ENCODE peak calls at places on chromosome 4, in seven cellular contexts. One of them, this sample, is unnamed.

GRCh38 chr4:163251204-163251603 is 81.2 kb downstream of the NPY1R start:
- DNase-seq in HepG2: peak; percentile 4
- DNase-seq in spleen: no peak
- DNase-seq in HCT116: peak; percentile 13
- DNase-seq in K562: no peak
- DNase-seq in transverse colon: no peak
- DNase-seq in breast epithelium: no peak
- DNase-seq in this sample: no peak

GRCh38 chr4:24488399-24489164 is 95.8 kb downstream of the DHX15 start:
- DNase-seq in spleen: peak; percentile 83
- DNase-seq in K562: peak; percentile 86
- DNase-seq in HepG2: peak; percentile 44
- DNase-seq in transverse colon: peak; percentile 79
- DNase-seq in HCT116: peak; percentile 41
- DNase-seq in breast epithelium: peak; percentile 35
- DNase-seq in this sample: no peak

GRCh38 chr4:102439835-102440234 is 61.3 kb upstream of the NFKB1 start:
- DNase-seq in K562: no peak
- DNase-seq in breast epithelium: no peak
- DNase-seq in transverse colon: no peak
- DNase-seq in HepG2: peak; percentile 61
- DNase-seq in HCT116: no peak
- DNase-seq in spleen: no peak
- DNase-seq in this sample: no peak

GRCh38 chr4:41360214-41360910 is 103.6 kb downstream of the UCHL1 start:
- DNase-seq in HepG2: no peak
- DNase-seq in breast epithelium: peak; percentile 30
- DNase-seq in transverse colon: peak; percentile 64
- DNase-seq in K562: peak; percentile 20
- DNase-seq in spleen: peak; percentile 82
- DNase-seq in HCT116: no peak
- DNase-seq in this sample: no peak

GRCh38 chr4:19936471-19936870 is 315.2 kb upstream of the SLIT2 start:
- DNase-seq in spleen: no peak
- DNase-seq in HCT116: no peak
- DNase-seq in breast epithelium: no peak
- DNase-seq in K562: no peak
- DNase-seq in HepG2: no peak
- DNase-seq in transverse colon: no peak
- DNase-seq in this sample: no peak

GRCh38 chr4:105113800-105114199 is 32.9 kb upstream of the TET2 start:
- DNase-seq in K562: no peak
- DNase-seq in HepG2: no peak
- DNase-seq in spleen: no peak
- DNase-seq in HCT116: no peak
- DNase-seq in breast epithelium: no peak
- DNase-seq in transverse colon: no peak
- DNase-seq in this sample: no peak

GRCh38 chr4:122577808-122578781 is 42.8 kb downstream of the IL21 start:
- DNase-seq in HepG2: peak; percentile 41
- DNase-seq in transverse colon: peak; percentile 43
- DNase-seq in spleen: no peak
- DNase-seq in HCT116: peak; percentile 48
- DNase-seq in breast epithelium: no peak
- DNase-seq in K562: peak; percentile 66
- DNase-seq in this sample: no peak

GRCh38 chr4:183858011-183858615 is 47.0 kb upstream of the STOX2 start:
- DNase-seq in K562: no peak
- DNase-seq in transverse colon: no peak
- DNase-seq in breast epithelium: no peak
- DNase-seq in HepG2: no peak
- DNase-seq in HCT116: no peak
- DNase-seq in spleen: no peak
- DNase-seq in this sample: no peak

GRCh38 chr4:186948361-186949291 is 225.0 kb upstream of the FAT1 start:
- DNase-seq in breast epithelium: no peak
- DNase-seq in HepG2: no peak
- DNase-seq in spleen: no peak
- DNase-seq in transverse colon: no peak
- DNase-seq in K562: no peak
- DNase-seq in HCT116: no peak
- DNase-seq in this sample: no peak

GRCh38 chr4:162791321-162791720 is 375.4 kb downstream of the NAF1 start:
- DNase-seq in breast epithelium: no peak
- DNase-seq in HepG2: no peak
- DNase-seq in HCT116: no peak
- DNase-seq in K562: no peak
- DNase-seq in spleen: no peak
- DNase-seq in transverse colon: no peak
- DNase-seq in this sample: no peak

GRCh38 chr4:14888790-14889189 is 113.5 kb upstream of the CPEB2 start:
- DNase-seq in transverse colon: no peak
- DNase-seq in breast epithelium: no peak
- DNase-seq in HepG2: no peak
- DNase-seq in K562: no peak
- DNase-seq in HCT116: no peak
- DNase-seq in spleen: no peak
- DNase-seq in this sample: no peak

GRCh38 chr4:88609387-88609786 is 17.1 kb downstream of the HERC3 start:
- DNase-seq in HepG2: no peak
- DNase-seq in transverse colon: no peak
- DNase-seq in breast epithelium: no peak
- DNase-seq in K562: no peak
- DNase-seq in spleen: no peak
- DNase-seq in HCT116: no peak
- DNase-seq in this sample: no peak

GRCh38 chr4:98557497-98557896 is 100.9 kb downstream of the TSPAN5 start:
- DNase-seq in breast epithelium: no peak
- DNase-seq in transverse colon: no peak
- DNase-seq in spleen: no peak
- DNase-seq in K562: no peak
- DNase-seq in HCT116: peak; percentile 4
- DNase-seq in HepG2: no peak
- DNase-seq in this sample: no peak

GRCh38 chr4:108683479-108683878 is 33.1 kb downstream of the OSTC start:
- DNase-seq in HepG2: peak; percentile 15
- DNase-seq in breast epithelium: no peak
- DNase-seq in K562: no peak
- DNase-seq in spleen: no peak
- DNase-seq in HCT116: peak; percentile 15
- DNase-seq in transverse colon: no peak
- DNase-seq in this sample: no peak

GRCh38 chr4:173418636-173419035 is 19.7 kb upstream of the SCRG1 start:
- DNase-seq in spleen: peak; percentile 69
- DNase-seq in transverse colon: no peak
- DNase-seq in HCT116: no peak
- DNase-seq in breast epithelium: no peak
- DNase-seq in K562: no peak
- DNase-seq in HepG2: no peak
- DNase-seq in this sample: no peak

GRCh38 chr4:182929296-182929695 is 12.1 kb upstream of the DCTD start:
- DNase-seq in HepG2: peak; percentile 39
- DNase-seq in spleen: no peak
- DNase-seq in K562: no peak
- DNase-seq in HCT116: no peak
- DNase-seq in transverse colon: no peak
- DNase-seq in breast epithelium: no peak
- DNase-seq in this sample: no peak

GRCh38 chr4:167232805-167233522 is 1.3 kb downstream of the SPOCK3 start:
- DNase-seq in HCT116: no peak
- DNase-seq in transverse colon: no peak
- DNase-seq in K562: no peak
- DNase-seq in HepG2: no peak
- DNase-seq in breast epithelium: no peak
- DNase-seq in spleen: no peak
- DNase-seq in this sample: no peak

GRCh38 chr4:167233523-167234387 is 539 bp downstream of the SPOCK3 start:
- DNase-seq in breast epithelium: no peak
- DNase-seq in HCT116: no peak
- DNase-seq in spleen: no peak
- DNase-seq in transverse colon: no peak
- DNase-seq in HepG2: no peak
- DNase-seq in K562: no peak
- DNase-seq in this sample: no peak

GRCh38 chr4:167234388-167234881 is at the start of gene SPOCK3:
- DNase-seq in breast epithelium: peak; percentile 19
- DNase-seq in transverse colon: no peak
- DNase-seq in spleen: peak; percentile 75
- DNase-seq in HCT116: peak; percentile 18
- DNase-seq in HepG2: no peak
- DNase-seq in K562: no peak
- DNase-seq in this sample: no peak

DNA sequence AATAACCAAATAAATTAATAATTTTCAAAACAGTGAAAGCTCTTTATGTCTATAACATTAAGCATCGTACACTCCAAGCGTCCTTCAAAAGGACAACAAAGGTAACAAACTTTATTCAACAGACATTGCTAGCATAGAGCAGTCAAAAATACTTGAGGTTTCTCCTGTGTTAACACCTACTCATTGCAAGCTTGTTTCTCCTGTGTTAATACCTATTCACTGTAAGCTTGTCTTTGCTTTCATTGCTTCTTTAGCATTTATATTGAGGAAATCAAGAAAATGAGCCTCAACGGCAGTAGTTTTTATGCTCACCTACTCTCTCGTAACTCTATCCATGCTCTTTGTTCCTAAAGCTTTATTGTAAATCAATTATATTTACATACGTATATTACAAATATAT is 3.5 kb downstream of the SPOCK3 start:
- DNase-seq in spleen: no peak
- DNase-seq in K562: no peak
- DNase-seq in HCT116: no peak
- DNase-seq in breast epithelium: no peak
- DNase-seq in HepG2: no peak
- DNase-seq in transverse colon: no peak
- DNase-seq in this sample: no peak
- TF ChIP-seq POLR2A in spleen: no peak
- TF ChIP-seq POLR2A in K562: no peak
- TF ChIP-seq POLR2A in HCT116: no peak
- TF ChIP-seq POLR2A in breast epithelium: no peak
- TF ChIP-seq POLR2A in HepG2: no peak
- TF ChIP-seq POLR2A in transverse colon: no peak
- TF ChIP-seq POLR2A in this sample: no peak

GRCh38 chr4:185695743-185696142 is 116.3 kb downstream of the SORBS2 start:
- DNase-seq in HepG2: no peak
- DNase-seq in breast epithelium: no peak
- DNase-seq in transverse colon: no peak
- DNase-seq in HCT116: no peak
- DNase-seq in K562: no peak
- DNase-seq in spleen: no peak
- DNase-seq in this sample: no peak
- TF ChIP-seq POLR2AphosphoS5 in HepG2: no peak
- TF ChIP-seq POLR2AphosphoS5 in breast epithelium: no peak
- TF ChIP-seq POLR2AphosphoS5 in transverse colon: no peak
- TF ChIP-seq POLR2AphosphoS5 in HCT116: no peak
- TF ChIP-seq POLR2AphosphoS5 in K562: no peak
- TF ChIP-seq POLR2AphosphoS5 in spleen: no peak
- TF ChIP-seq POLR2AphosphoS5 in this sample: no peak

GRCh38 chr4:2829933-2830451 is 13.7 kb upstream of the ADD1 start:
- DNase-seq in HCT116: no peak
- DNase-seq in transverse colon: no peak
- DNase-seq in HepG2: no peak
- DNase-seq in breast epithelium: no peak
- DNase-seq in spleen: peak; percentile 73
- DNase-seq in K562: no peak
- DNase-seq in this sample: no peak

GRCh38 chr4:2827874-2828751 is 15.5 kb upstream of the ADD1 start:
- DNase-seq in HepG2: no peak
- DNase-seq in K562: no peak
- DNase-seq in HCT116: no peak
- DNase-seq in breast epithelium: no peak
- DNase-seq in spleen: peak; percentile 71
- DNase-seq in transverse colon: no peak
- DNase-seq in this sample: no peak

GRCh38 chr4:2827071-2827873 is 16.4 kb upstream of the ADD1 start:
- DNase-seq in spleen: peak; percentile 68
- DNase-seq in HepG2: no peak
- DNase-seq in breast epithelium: no peak
- DNase-seq in K562: no peak
- DNase-seq in transverse colon: no peak
- DNase-seq in HCT116: no peak
- DNase-seq in this sample: no peak

GRCh38 chr4:2829321-2829932 is 14.2 kb upstream of the ADD1 start:
- DNase-seq in K562: no peak
- DNase-seq in spleen: peak; percentile 72
- DNase-seq in HCT116: no peak
- DNase-seq in breast epithelium: no peak
- DNase-seq in transverse colon: no peak
- DNase-seq in HepG2: no peak
- DNase-seq in this sample: no peak

DNA sequence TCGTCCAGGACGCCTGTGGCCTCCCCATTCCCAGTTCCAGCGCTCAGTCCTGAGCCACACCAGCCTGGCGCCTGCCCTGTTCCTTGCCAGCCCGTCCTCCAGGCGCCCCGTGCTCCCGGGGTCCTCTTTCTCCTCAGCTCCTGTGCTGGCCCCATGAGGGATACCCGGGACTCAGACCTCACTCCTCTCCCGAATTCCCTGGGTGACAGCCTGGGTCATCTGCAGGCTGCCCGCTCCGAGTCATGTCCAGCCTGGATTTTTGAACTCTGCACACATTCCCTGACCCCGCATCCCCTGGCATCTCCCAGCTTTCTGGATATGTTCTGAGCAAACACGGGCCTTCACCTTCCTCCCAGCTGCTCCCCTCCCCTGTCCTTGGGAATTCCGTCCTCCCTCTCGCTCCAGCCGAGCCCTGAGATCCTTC is 14.9 kb upstream of the ADD1 start:
- DNase-seq in transverse colon: no peak
- DNase-seq in breast epithelium: no peak
- DNase-seq in HepG2: no peak
- DNase-seq in spleen: peak; percentile 72
- DNase-seq in K562: no peak
- DNase-seq in HCT116: no peak
- DNase-seq in this sample: no peak
- H3K36me3 ChIP-seq in transverse colon: no peaks in the 10 kb centered on the region
- H3K36me3 ChIP-seq in breast epithelium: peaks cover 5% of the 10 kb centered on the region
- H3K36me3 ChIP-seq in HepG2: peaks cover 61% of the 10 kb centered on the region
- H3K36me3 ChIP-seq in spleen: peaks cover 100% of the 10 kb centered on the region
- H3K36me3 ChIP-seq in K562: no peaks in the 10 kb centered on the region
- H3K36me3 ChIP-seq in HCT116: peaks cover 33% of the 10 kb centered on the region
- H3K36me3 ChIP-seq in this sample: peaks cover 64% of the 10 kb centered on the region

DNA sequence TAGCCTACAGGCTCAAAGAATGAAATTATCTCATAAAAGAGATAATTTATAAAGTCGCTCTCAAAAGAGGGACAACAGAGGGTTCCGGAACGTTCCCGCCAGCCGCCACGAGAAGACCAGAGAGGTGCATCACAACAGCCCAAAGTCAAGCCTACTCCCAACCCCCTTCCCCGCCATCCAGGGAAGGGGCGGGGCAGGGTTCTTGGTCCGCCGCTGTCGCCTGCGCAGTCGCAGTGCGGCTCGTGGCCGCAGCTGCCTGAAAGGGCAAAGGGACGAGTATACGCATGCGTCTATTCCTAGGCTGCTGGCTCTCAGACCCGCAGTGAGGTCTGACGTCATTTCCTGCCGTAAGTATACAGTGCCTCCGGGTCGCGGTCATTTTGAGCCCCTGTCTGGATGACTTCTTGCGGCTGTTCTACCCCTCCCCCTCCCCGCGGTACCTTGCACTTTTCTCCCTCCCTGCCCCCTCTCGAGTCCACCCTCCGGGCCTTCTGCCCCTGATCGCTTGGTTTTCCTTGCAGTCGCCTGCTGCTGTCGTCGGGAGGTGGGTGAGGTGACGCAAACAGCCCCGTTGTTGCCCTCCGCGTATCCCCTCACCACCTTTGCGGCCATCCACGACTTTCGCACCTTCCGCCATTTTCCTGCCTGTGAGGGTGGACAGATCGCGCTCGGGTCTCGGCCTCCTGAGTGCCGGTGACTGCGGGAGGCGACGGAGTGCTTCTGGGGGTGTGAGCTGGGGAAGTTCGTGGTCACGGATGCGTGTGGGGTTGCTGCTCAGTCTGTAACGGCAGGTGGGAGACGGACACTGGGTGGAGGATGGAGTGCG is at the start of gene OCIAD1:
- DNase-seq in HepG2: peak; percentile 93
- DNase-seq in spleen: peak; percentile 98
- DNase-seq in breast epithelium: peak; percentile 98
- DNase-seq in transverse colon: peak; percentile 98
- DNase-seq in K562: peak; percentile 98
- DNase-seq in HCT116: peak; percentile 99
- DNase-seq in this sample: peak; percentile 98
- TF ChIP-seq POLR2A in HepG2: peak; percentile 55
- TF ChIP-seq POLR2A in spleen: no peak
- TF ChIP-seq POLR2A in breast epithelium: peak; percentile 24
- TF ChIP-seq POLR2A in transverse colon: peak; percentile 40
- TF ChIP-seq POLR2A in K562: peak; percentile 95
- TF ChIP-seq POLR2A in HCT116: peak; percentile 78
- TF ChIP-seq POLR2A in this sample: no peak

This sample was measured in vagina.